ENCODE peak calls at places on chromosomes 4 and X, in eight cellular contexts. G is cardiac muscle cell; N is LNCaP clone FGC; F is amniotic stem cell; T is stimulated activated CD4-positive, alpha-beta T cell treated with anti-CD3 and anti-CD28 coated beads, Interleukin-4, amount 100 ng/mL, for 4 hours; W is GOT3; X is activated T-cell treated with anti-CD3 and anti-CD28 coated beads for 1 hour; Q is CD4-positive, alpha-beta T cell. L is an unnamed sample.
A peak's percentile ranks its signal among the peaks of the same experiment; 100 is the strongest.

GRCh38 chrX:4850312-4850711 is 1136.9 kb upstream of the PRKX start:
- DNase-seq in W (no peak), N (no peak), X (no peak), T (no peak), G (no peak), Q (no peak), F (no peak), L (no peak)

GRCh38 chrX:68942141-68942540 is 113.3 kb downstream of the EFNB1 start:
- DNase-seq in X (no peak), N (peak; percentile 27), W (no peak), Q (no peak), G (no peak), F (no peak), T (no peak), L (no peak)

GRCh38 chrX:153883163-153883843 is 2.7 kb downstream of the L1CAM start:
- DNase-seq in N (no peak), X (no peak), G (no peak), F (no peak), W (no peak), Q (no peak), T (no peak), L (no peak)

GRCh38 chr4:20249333-20249732 is 2.4 kb upstream of the SLIT2 start:
- DNase-seq in F (no peak), W (no peak), X (no peak), N (no peak), T (no peak), Q (no peak), G (peak; percentile 76), L (no peak)

GRCh38 chr4:24266951-24267577 is 317.3 kb downstream of the DHX15 start:
- DNase-seq in T (no peak), F (no peak), G (peak; percentile 49), N (no peak), W (no peak), Q (no peak), X (no peak), L (no peak)

GRCh38 chrX:70001269-70001668 is 48.5 kb downstream of the AWAT2 start:
- DNase-seq in T (no peak), F (no peak), W (no peak), G (peak; percentile 89), N (no peak), X (no peak), Q (no peak), L (no peak)

GRCh38 chr4:55931833-55932232 is 16.9 kb upstream of the CEP135 start:
- DNase-seq in T (no peak), Q (no peak), N (no peak), G (peak; percentile 59), X (no peak), F (no peak), W (no peak), L (no peak)

GRCh38 chr4:79059631-79060399 is 120.6 kb upstream of the PAQR3 start:
- DNase-seq in W (no peak), F (no peak), N (no peak), T (no peak), G (no peak), Q (no peak), X (no peak), L (no peak)

GRCh38 chrX:153438522-153438921 is 7.3 kb downstream of the TREX2 start:
- DNase-seq in F (no peak), X (no peak), N (no peak), W (no peak), G (peak; percentile 55), T (no peak), Q (no peak), L (no peak)

GRCh38 chr4:3516836-3517730 is 15.1 kb downstream of the LRPAP1 start:
- DNase-seq in X (no peak), T (no peak), Q (no peak), N (no peak), F (no peak), W (no peak), G (no peak), L (no peak)

GRCh38 chr4:173171098-173171497 is 2.5 kb downstream of the GALNT7 start:
- DNase-seq in N (no peak), Q (no peak), W (no peak), F (no peak), G (peak; percentile 46), X (no peak), T (no peak), L (no peak)

GRCh38 chrX:135518161-135518560 is 2.3 kb upstream of the INTS6L start:
- DNase-seq in X (no peak), T (no peak), F (no peak), W (no peak), Q (no peak), G (no peak), N (no peak), L (no peak)

GRCh38 chr4:122003335-122003734 is 51.5 kb upstream of the TRPC3 start:
- DNase-seq in F (no peak), N (no peak), G (peak; percentile 36), T (no peak), X (no peak), W (no peak), Q (no peak), L (peak; percentile 5)

GRCh38 chr4:108950158-108950915 is 187.5 kb upstream of the ETNPPL start:
- DNase-seq in N (no peak), T (no peak), X (no peak), F (no peak), G (peak; percentile 6), W (no peak), Q (no peak), L (no peak)

GRCh38 chr4:337932-338758 is 531 bp downstream of the ZNF141 start:
- DNase-seq in T (peak; percentile 59), F (no peak), Q (peak; percentile 26), G (peak; percentile 61), X (no peak), N (no peak), W (no peak), L (no peak)

GRCh38 chrX:55490974-55491373 is 1.3 kb upstream of the USP51 start:
- DNase-seq in W (no peak), X (no peak), G (peak; percentile 0), N (no peak), T (no peak), Q (no peak), F (no peak), L (no peak)

GRCh38 chrX:103774070-103774642 is 2.5 kb upstream of the PLP1 start:
- DNase-seq in G (peak; percentile 75), Q (no peak), X (no peak), N (peak; percentile 11), T (no peak), W (no peak), F (no peak), L (no peak)

GRCh38 chr4:147194604-147195003 is 248.9 kb upstream of the TTC29 start:
- DNase-seq in Q (no peak), F (no peak), T (no peak), N (no peak), W (no peak), X (no peak), G (no peak), L (no peak)

L was measured in effector memory CD8-positive, alpha-beta T cell.